ENCODE peak calls at places on chromosomes 4 and X, in five cellular contexts. One of them, this sample, is unnamed.

GRCh38 chr4:2079926-2080325 is 20.8 kb downstream of the NAT8L start:
- DNase-seq in NT2/D1: no peak
- DNase-seq in BE2C: no peak
- DNase-seq in tibial artery: peak; percentile 43
- DNase-seq in esophagus squamous epithelium: no peak
- DNase-seq in this sample: peak; percentile 35

GRCh38 chrX:29687687-29688086 is 527.7 kb upstream of the MAGEB2 start:
- DNase-seq in BE2C: no peak
- DNase-seq in NT2/D1: no peak
- DNase-seq in esophagus squamous epithelium: no peak
- DNase-seq in tibial artery: no peak
- DNase-seq in this sample: peak; percentile 13

GRCh38 chr4:17168571-17168970 is 270.1 kb upstream of the LDB2 start:
- DNase-seq in NT2/D1: peak; percentile 46
- DNase-seq in esophagus squamous epithelium: no peak
- DNase-seq in tibial artery: no peak
- DNase-seq in BE2C: peak; percentile 62
- DNase-seq in this sample: no peak

GRCh38 chr4:26354491-26354890 is 33.7 kb downstream of the RBPJ start:
- DNase-seq in esophagus squamous epithelium: no peak
- DNase-seq in tibial artery: no peak
- DNase-seq in NT2/D1: no peak
- DNase-seq in BE2C: no peak
- DNase-seq in this sample: no peak

GRCh38 chr4:182938213-182938645 is 21.0 kb upstream of the DCTD start:
- DNase-seq in tibial artery: peak; percentile 79
- DNase-seq in NT2/D1: no peak
- DNase-seq in esophagus squamous epithelium: no peak
- DNase-seq in BE2C: peak; percentile 82
- DNase-seq in this sample: peak; percentile 83

GRCh38 chr4:95155759-95156451 is 392.9 kb downstream of the UNC5C start:
- DNase-seq in BE2C: no peak
- DNase-seq in esophagus squamous epithelium: no peak
- DNase-seq in NT2/D1: no peak
- DNase-seq in tibial artery: no peak
- DNase-seq in this sample: peak; percentile 27

GRCh38 chr4:169152899-169153298 is 117.9 kb downstream of the SH3RF1 start:
- DNase-seq in tibial artery: no peak
- DNase-seq in BE2C: peak; percentile 12
- DNase-seq in esophagus squamous epithelium: no peak
- DNase-seq in NT2/D1: no peak
- DNase-seq in this sample: peak; percentile 9

GRCh38 chr4:26296514-26296913 is 24.3 kb upstream of the RBPJ start:
- DNase-seq in NT2/D1: no peak
- DNase-seq in BE2C: no peak
- DNase-seq in esophagus squamous epithelium: no peak
- DNase-seq in tibial artery: no peak
- DNase-seq in this sample: no peak

GRCh38 chr4:4524364-4524763 is 17.5 kb downstream of the STX18 start:
- DNase-seq in NT2/D1: no peak
- DNase-seq in BE2C: no peak
- DNase-seq in esophagus squamous epithelium: no peak
- DNase-seq in tibial artery: no peak
- DNase-seq in this sample: no peak

GRCh38 chr4:184434496-184435066 is 39.8 kb downstream of the IRF2 start:
- DNase-seq in NT2/D1: no peak
- DNase-seq in BE2C: no peak
- DNase-seq in tibial artery: no peak
- DNase-seq in esophagus squamous epithelium: no peak
- DNase-seq in this sample: no peak

GRCh38 chr4:156335721-156336120 is 382.1 kb upstream of the CTSO start:
- DNase-seq in NT2/D1: no peak
- DNase-seq in tibial artery: no peak
- DNase-seq in BE2C: no peak
- DNase-seq in esophagus squamous epithelium: no peak
- DNase-seq in this sample: no peak

GRCh38 chr4:86357608-86358007 is 2.2 kb downstream of the MAPK10 start:
- DNase-seq in esophagus squamous epithelium: no peak
- DNase-seq in NT2/D1: no peak
- DNase-seq in tibial artery: no peak
- DNase-seq in BE2C: peak; percentile 27
- DNase-seq in this sample: no peak

GRCh38 chr4:155535802-155536454 is 130.7 kb upstream of the GUCY1A1 start:
- DNase-seq in BE2C: no peak
- DNase-seq in NT2/D1: no peak
- DNase-seq in tibial artery: no peak
- DNase-seq in esophagus squamous epithelium: no peak
- DNase-seq in this sample: no peak

GRCh38 chr4:183139058-183139740 is 40.1 kb downstream of the WWC2 start:
- DNase-seq in tibial artery: no peak
- DNase-seq in esophagus squamous epithelium: no peak
- DNase-seq in BE2C: no peak
- DNase-seq in NT2/D1: no peak
- DNase-seq in this sample: no peak

GRCh38 chr4:84530449-84530848 is 31.4 kb upstream of the NKX6-1 start:
- DNase-seq in esophagus squamous epithelium: no peak
- DNase-seq in BE2C: peak; percentile 45
- DNase-seq in NT2/D1: no peak
- DNase-seq in tibial artery: no peak
- DNase-seq in this sample: no peak

GRCh38 chrX:7159132-7159861 is 11.3 kb upstream of the PUDP start:
- DNase-seq in esophagus squamous epithelium: no peak
- DNase-seq in tibial artery: no peak
- DNase-seq in NT2/D1: no peak
- DNase-seq in BE2C: no peak
- DNase-seq in this sample: no peak

GRCh38 chrX:118221733-118222132 is 105.1 kb upstream of the KLHL13 start:
- DNase-seq in tibial artery: no peak
- DNase-seq in NT2/D1: no peak
- DNase-seq in esophagus squamous epithelium: no peak
- DNase-seq in BE2C: no peak
- DNase-seq in this sample: no peak

GRCh38 chr4:145299380-145300076 is 119.1 kb upstream of the OTUD4 start:
- DNase-seq in tibial artery: no peak
- DNase-seq in NT2/D1: no peak
- DNase-seq in esophagus squamous epithelium: no peak
- DNase-seq in BE2C: no peak
- DNase-seq in this sample: no peak

GRCh38 chrX:50430917-50431316 is 39.7 kb downstream of the DGKK start:
- DNase-seq in esophagus squamous epithelium: no peak
- DNase-seq in NT2/D1: no peak
- DNase-seq in tibial artery: no peak
- DNase-seq in BE2C: no peak
- DNase-seq in this sample: no peak

GRCh38 chr4:176641237-176641636 is 151.5 kb downstream of the VEGFC start:
- DNase-seq in NT2/D1: no peak
- DNase-seq in BE2C: no peak
- DNase-seq in tibial artery: no peak
- DNase-seq in esophagus squamous epithelium: no peak
- DNase-seq in this sample: no peak

GRCh38 chr4:76897522-76898384 is at the start of gene SOWAHB:
- DNase-seq in NT2/D1: no peak
- DNase-seq in BE2C: no peak
- DNase-seq in esophagus squamous epithelium: no peak
- DNase-seq in tibial artery: peak; percentile 66
- DNase-seq in this sample: peak; percentile 92

GRCh38 chr4:10239982-10240654 is 123.5 kb upstream of the WDR1 start:
- DNase-seq in tibial artery: no peak
- DNase-seq in BE2C: no peak
- DNase-seq in NT2/D1: no peak
- DNase-seq in esophagus squamous epithelium: no peak
- DNase-seq in this sample: no peak

GRCh38 chrX:57752866-57753265 is 72.8 kb upstream of the NLRP2B start:
- DNase-seq in BE2C: no peak
- DNase-seq in tibial artery: no peak
- DNase-seq in esophagus squamous epithelium: no peak
- DNase-seq in NT2/D1: no peak
- DNase-seq in this sample: peak; percentile 0

GRCh38 chr4:168832746-168833575 is 177.1 kb downstream of the CBR4 start:
- DNase-seq in esophagus squamous epithelium: no peak
- DNase-seq in BE2C: peak; percentile 56
- DNase-seq in NT2/D1: peak; percentile 22
- DNase-seq in tibial artery: peak; percentile 78
- DNase-seq in this sample: peak; percentile 84

GRCh38 chr4:77634132-77634785 is 28.6 kb downstream of the CXCL13 start:
- DNase-seq in BE2C: no peak
- DNase-seq in tibial artery: no peak
- DNase-seq in NT2/D1: no peak
- DNase-seq in esophagus squamous epithelium: no peak
- DNase-seq in this sample: no peak

GRCh38 chr4:57023104-57023503 is 44.4 kb downstream of the POLR2B start:
- DNase-seq in BE2C: no peak
- DNase-seq in NT2/D1: no peak
- DNase-seq in esophagus squamous epithelium: no peak
- DNase-seq in tibial artery: no peak
- DNase-seq in this sample: no peak

GRCh38 chr4:38600575-38600974 is 63.4 kb upstream of the KLF3 start:
- DNase-seq in NT2/D1: no peak
- DNase-seq in tibial artery: no peak
- DNase-seq in BE2C: no peak
- DNase-seq in esophagus squamous epithelium: no peak
- DNase-seq in this sample: no peak

GRCh38 chr4:141254326-141254725 is 33.6 kb downstream of the ZNF330 start:
- DNase-seq in esophagus squamous epithelium: no peak
- DNase-seq in BE2C: no peak
- DNase-seq in NT2/D1: no peak
- DNase-seq in tibial artery: no peak
- DNase-seq in this sample: no peak

GRCh38 chrX:39311646-39312045 is 510.4 kb downstream of the MID1IP1 start:
- DNase-seq in tibial artery: no peak
- DNase-seq in NT2/D1: no peak
- DNase-seq in esophagus squamous epithelium: no peak
- DNase-seq in BE2C: no peak
- DNase-seq in this sample: no peak

GRCh38 chrX:1719270-1719669 is 104.4 kb downstream of the ASMT start:
- DNase-seq in NT2/D1: no peak
- DNase-seq in BE2C: no peak
- DNase-seq in esophagus squamous epithelium: no peak
- DNase-seq in tibial artery: no peak
- DNase-seq in this sample: no peak

GRCh38 chr4:122700178-122700725 is 32.3 kb upstream of the BBS12 start:
- DNase-seq in esophagus squamous epithelium: no peak
- DNase-seq in BE2C: peak; percentile 17
- DNase-seq in tibial artery: no peak
- DNase-seq in NT2/D1: no peak
- DNase-seq in this sample: no peak

DNA sequence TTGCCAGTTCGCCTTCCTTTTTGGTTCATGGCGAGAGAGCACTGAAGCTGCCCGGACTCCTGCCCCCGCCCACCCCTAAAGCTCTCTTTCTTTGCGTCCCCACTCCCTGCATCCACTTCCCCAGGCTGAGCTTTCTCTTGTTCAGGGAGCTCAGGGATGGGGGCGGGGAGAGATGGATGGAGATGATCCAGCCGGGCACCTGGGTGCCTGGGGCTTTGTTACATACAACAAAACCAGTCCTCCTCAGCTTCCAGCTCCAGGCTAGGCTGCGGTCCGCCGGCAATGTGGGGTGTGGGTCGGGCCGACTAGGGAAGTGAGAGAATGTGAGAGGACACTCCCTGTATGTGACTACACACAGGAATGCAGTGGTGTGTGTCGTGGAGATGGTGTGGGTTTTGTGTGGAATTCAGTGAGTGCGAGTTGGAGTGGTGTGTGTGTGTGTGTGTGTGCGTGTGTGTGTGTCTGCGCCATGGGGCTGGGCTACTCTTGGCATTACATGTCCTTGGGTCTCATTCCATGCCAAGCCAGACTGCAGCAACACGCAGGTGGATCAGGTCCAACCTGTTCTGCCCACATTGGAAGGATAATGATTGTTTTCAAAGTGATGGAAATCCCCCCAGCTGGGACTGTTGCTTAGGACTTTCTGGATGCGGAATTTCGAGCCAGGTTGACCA is 149.3 kb upstream of the CHRDL1 start:
- DNase-seq in esophagus squamous epithelium: no peak
- DNase-seq in BE2C: peak; percentile 7
- DNase-seq in NT2/D1: peak; percentile 6
- DNase-seq in tibial artery: no peak
- DNase-seq in this sample: peak; percentile 70
- H3K4me3 ChIP-seq in esophagus squamous epithelium: peak overlapping the region; percentile 26
- H3K4me3 ChIP-seq in BE2C: no peak overlapping the region
- H3K4me3 ChIP-seq in NT2/D1: peak overlapping the region; percentile 49
- H3K4me3 ChIP-seq in tibial artery: peak overlapping the region; percentile 30
- H3K4me3 ChIP-seq in this sample: peak overlapping the region; percentile 50

GRCh38 chr4:173330590-173330989 is 3.6 kb downstream of the HMGB2 start:
- DNase-seq in NT2/D1: no peak
- DNase-seq in tibial artery: no peak
- DNase-seq in esophagus squamous epithelium: no peak
- DNase-seq in BE2C: no peak
- DNase-seq in this sample: no peak
- H3K36me3 ChIP-seq in NT2/D1: peaks cover 38% of the 10 kb centered on the region
- H3K36me3 ChIP-seq in tibial artery: peaks cover 50% of the 10 kb centered on the region
- H3K36me3 ChIP-seq in esophagus squamous epithelium: peaks cover 7% of the 10 kb centered on the region
- H3K36me3 ChIP-seq in BE2C: peaks cover 76% of the 10 kb centered on the region
- H3K36me3 ChIP-seq in this sample: peaks cover 21% of the 10 kb centered on the region

DNA sequence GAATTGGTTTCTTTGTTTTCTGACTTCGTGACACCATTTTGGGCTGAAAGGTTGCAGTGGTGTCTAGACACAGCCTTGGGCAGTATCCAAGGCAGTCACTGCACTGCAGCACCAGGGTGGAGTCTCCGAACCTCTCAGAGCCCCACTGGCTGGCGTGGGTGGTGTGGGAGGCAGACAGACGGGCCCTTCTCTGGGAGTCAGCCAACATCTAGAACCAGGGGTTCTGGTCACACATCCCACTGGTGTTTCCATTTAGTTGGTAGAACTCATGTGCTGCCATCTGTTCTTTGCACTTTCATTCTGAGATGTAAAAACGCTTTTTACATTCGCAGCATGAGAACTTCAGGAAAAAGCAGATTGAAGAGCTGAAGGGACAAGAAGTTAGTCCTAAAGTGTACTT is 3.6 kb downstream of the UCHL1 start:
- DNase-seq in esophagus squamous epithelium: no peak
- DNase-seq in tibial artery: no peak
- DNase-seq in BE2C: no peak
- DNase-seq in NT2/D1: no peak
- DNase-seq in this sample: no peak
- H3K4me3 ChIP-seq in esophagus squamous epithelium: no peak overlapping the region
- H3K4me3 ChIP-seq in tibial artery: no peak overlapping the region
- H3K4me3 ChIP-seq in BE2C: no peak overlapping the region
- H3K4me3 ChIP-seq in NT2/D1: no peak overlapping the region
- H3K4me3 ChIP-seq in this sample: no peak overlapping the region

GRCh38 chr4:109494538-109494937 is 60.9 kb downstream of the SEC24B start:
- DNase-seq in BE2C: no peak
- DNase-seq in NT2/D1: no peak
- DNase-seq in tibial artery: no peak
- DNase-seq in esophagus squamous epithelium: no peak
- DNase-seq in this sample: no peak

GRCh38 chr4:109499513-109499912 is 60.5 kb upstream of the MCUB start:
- DNase-seq in NT2/D1: no peak
- DNase-seq in BE2C: no peak
- DNase-seq in tibial artery: no peak
- DNase-seq in esophagus squamous epithelium: no peak
- DNase-seq in this sample: no peak

GRCh38 chr4:109496875-109497274 is 63.2 kb upstream of the MCUB start:
- DNase-seq in tibial artery: no peak
- DNase-seq in BE2C: no peak
- DNase-seq in esophagus squamous epithelium: no peak
- DNase-seq in NT2/D1: no peak
- DNase-seq in this sample: no peak

GRCh38 chr4:109497511-109497910 is 62.5 kb upstream of the MCUB start:
- DNase-seq in esophagus squamous epithelium: no peak
- DNase-seq in BE2C: no peak
- DNase-seq in tibial artery: no peak
- DNase-seq in NT2/D1: no peak
- DNase-seq in this sample: no peak

GRCh38 chr4:109495514-109495913 is 61.9 kb downstream of the SEC24B start:
- DNase-seq in NT2/D1: no peak
- DNase-seq in tibial artery: no peak
- DNase-seq in esophagus squamous epithelium: no peak
- DNase-seq in BE2C: peak; percentile 6
- DNase-seq in this sample: no peak
- H3K36me3 ChIP-seq in NT2/D1: peaks cover 51% of the 10 kb centered on the region
- H3K36me3 ChIP-seq in tibial artery: peaks cover 46% of the 10 kb centered on the region
- H3K36me3 ChIP-seq in esophagus squamous epithelium: peaks cover 17% of the 10 kb centered on the region
- H3K36me3 ChIP-seq in BE2C: peaks cover 24% of the 10 kb centered on the region
- H3K36me3 ChIP-seq in this sample: peaks cover 6% of the 10 kb centered on the region